ENCODE peak calls at places on chromosomes 1 and 21, in five cellular contexts. V, R, O, E and L are unnamed samples.

GRCh38 chr1:1033009-1033587 is 13.2 kb downstream of the AGRN start:
- DNase-seq in V (peak; percentile 63), R (peak; percentile 61), O (peak; percentile 24), E (peak; percentile 42), L (peak; percentile 10)

GRCh38 chr1:227725036-227725435 is 10.1 kb downstream of the JMJD4 start:
- DNase-seq in V (no peak), R (no peak), O (no peak), E (no peak), L (no peak)

GRCh38 chr1:72526926-72527325 is 244.6 kb upstream of the NEGR1 start:
- DNase-seq in V (peak; percentile 21), R (no peak), O (no peak), E (peak; percentile 87), L (no peak)

GRCh38 chr1:168170552-168171508 is 7.9 kb upstream of the TIPRL start:
- DNase-seq in V (no peak), R (no peak), O (no peak), E (no peak), L (no peak)

GRCh38 chr1:79460773-79461436 is 454.4 kb upstream of the ADGRL4 start:
- DNase-seq in V (no peak), R (no peak), O (no peak), E (no peak), L (no peak)

GRCh38 chr1:70048336-70048735 is 157.0 kb downstream of the LRRC40 start:
- DNase-seq in V (peak; percentile 64), R (no peak), O (no peak), E (no peak), L (no peak)

GRCh38 chr1:161549652-161550051 is at the start of gene FCGR3A:
- DNase-seq in V (no peak), R (no peak), O (no peak), E (no peak), L (no peak)

GRCh38 chr1:160963521-160963920 is 8.9 kb upstream of the ITLN2 start:
- DNase-seq in V (no peak), R (no peak), O (no peak), E (no peak), L (no peak)

GRCh38 chr1:80217377-80217986 is 1211.0 kb upstream of the ADGRL4 start:
- DNase-seq in V (peak; percentile 71), R (no peak), O (peak; percentile 20), E (peak; percentile 42), L (peak; percentile 28)

GRCh38 chr1:46705408-46705807 is 13.5 kb downstream of the EFCAB14 start:
- DNase-seq in V (peak; percentile 27), R (no peak), O (no peak), E (no peak), L (no peak)

GRCh38 chr21:41186763-41187536 is 19.0 kb downstream of the BACE2 start:
- DNase-seq in V (no peak), R (no peak), O (no peak), E (no peak), L (no peak)

GRCh38 chr1:93964777-93965200 is 55.6 kb upstream of the GCLM start:
- DNase-seq in V (peak; percentile 69), R (no peak), O (no peak), E (peak; percentile 92), L (no peak)

GRCh38 chr1:20727746-20728316 is 4.7 kb downstream of the SH2D5 start:
- DNase-seq in V (no peak), R (peak; percentile 47), O (no peak), E (no peak), L (no peak)

GRCh38 chr1:20366766-20367602 is 76.3 kb downstream of the VWA5B1 start:
- DNase-seq in V (peak; percentile 45), R (no peak), O (no peak), E (peak; percentile 42), L (no peak)

GRCh38 chr1:230836801-230837200 is 31.5 kb downstream of the C1orf198 start:
- DNase-seq in V (no peak), R (peak; percentile 5), O (no peak), E (no peak), L (no peak)

GRCh38 chr1:22139817-22140216 is 3.1 kb downstream of the WNT4 start:
- DNase-seq in V (no peak), R (no peak), O (no peak), E (no peak), L (no peak)

GRCh38 chr1:229848762-229849677 is 218.0 kb upstream of the GALNT2 start:
- DNase-seq in V (peak; percentile 26), R (no peak), O (no peak), E (no peak), L (no peak)

GRCh38 chr1:225896937-225897549 is 8.1 kb upstream of the LEFTY1 start:
- DNase-seq in V (peak; percentile 34), R (no peak), O (no peak), E (no peak), L (no peak)

DNA sequence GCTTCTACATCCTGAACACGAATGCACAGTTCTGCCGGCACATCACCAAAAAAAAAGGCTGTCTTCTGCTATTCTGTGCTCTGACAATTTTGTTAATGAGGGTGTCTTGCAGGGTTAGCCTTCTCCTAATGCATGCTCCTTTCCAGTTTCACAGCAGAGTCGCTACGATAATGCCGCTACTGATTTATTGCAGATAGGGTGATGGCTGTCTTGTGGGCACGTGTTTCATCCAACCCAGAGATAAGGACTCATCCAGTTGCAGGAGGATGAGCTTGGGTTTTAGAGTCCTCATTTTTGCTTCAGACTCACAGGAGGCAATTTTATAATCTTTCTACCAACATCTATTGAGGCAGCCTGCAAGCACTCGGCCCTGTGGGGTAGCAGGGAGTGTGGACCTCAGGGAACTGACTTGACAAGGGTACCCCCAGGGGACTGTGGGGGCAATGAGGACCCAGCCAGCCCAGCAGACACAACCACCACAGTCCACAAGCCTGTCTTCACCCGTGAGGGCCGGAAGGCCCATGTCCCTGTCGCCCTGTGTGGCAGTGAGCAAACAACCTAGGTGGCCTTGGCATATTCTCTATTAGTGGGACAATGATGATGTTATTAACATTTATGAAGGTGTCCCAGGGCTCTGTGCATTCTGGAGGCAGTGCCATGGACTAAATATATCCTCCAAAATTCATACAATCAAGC is 15.4 kb upstream of the UTS2 start:
- DNase-seq in V (no peak), R (no peak), O (no peak), E (no peak), L (no peak)
- TF ChIP-seq CTCF in V (no peak), R (no peak), O (no peak), E (no peak), L (no peak)

DNA sequence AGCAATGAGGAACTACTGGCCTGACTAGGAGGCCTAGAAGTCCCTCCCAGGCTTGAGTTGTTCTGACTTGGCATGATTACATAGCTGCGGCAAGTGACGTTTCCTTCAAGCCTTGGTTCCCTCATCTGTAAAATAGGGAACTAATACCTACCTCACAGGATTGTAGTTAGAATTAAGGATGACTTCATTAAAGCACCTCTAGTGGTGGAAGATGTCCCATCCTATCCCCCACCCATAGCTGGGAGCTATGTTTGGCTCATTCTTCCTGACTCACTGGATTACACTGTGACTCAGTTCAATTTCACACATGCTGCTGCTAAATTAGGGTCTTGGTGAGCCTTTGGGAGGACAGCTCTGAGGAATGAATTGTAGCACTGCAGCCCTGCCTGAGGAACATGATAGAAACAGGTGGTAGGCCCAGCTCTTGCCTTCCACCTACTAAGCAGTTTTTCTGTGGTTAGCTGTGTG is 6.0 kb upstream of the SHISA4 start:
- DNase-seq in V (peak; percentile 87), R (no peak), O (no peak), E (peak; percentile 83), L (no peak)
- TF ChIP-seq CTCF in V (peak; percentile 37), R (no peak), O (peak; percentile 49), E (peak; percentile 38), L (no peak)

DNA sequence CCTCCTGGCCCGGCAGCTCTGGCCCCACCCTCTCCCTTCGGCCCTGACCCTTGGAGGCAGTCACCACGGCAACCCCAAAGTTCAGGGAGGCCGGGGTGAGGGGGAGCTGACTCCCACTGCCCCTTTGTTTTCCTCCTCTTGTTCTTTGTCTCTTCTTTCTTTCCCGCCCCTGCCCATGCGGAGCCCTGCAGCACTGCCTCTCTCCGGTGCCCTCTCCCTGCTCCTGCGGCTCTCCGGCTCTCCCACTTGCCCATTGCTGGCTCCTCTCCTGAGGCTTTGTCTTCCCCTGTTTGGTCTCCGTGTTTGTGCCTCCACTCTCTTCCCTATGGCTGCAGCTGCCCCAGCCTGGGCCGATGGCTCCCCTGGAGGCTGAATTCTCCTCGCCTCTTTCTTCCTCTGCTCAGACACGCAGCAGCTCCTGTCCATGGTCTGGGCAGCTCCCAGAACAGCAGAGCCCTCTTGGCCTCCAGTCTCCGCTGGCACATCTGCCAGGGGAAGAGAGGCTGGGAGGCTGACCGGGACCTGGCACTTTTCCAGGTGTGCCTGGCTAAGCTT is 5.8 kb downstream of the CELSR2 start:
- DNase-seq in V (no peak), R (no peak), O (no peak), E (no peak), L (no peak)
- TF ChIP-seq CTCF in V (no peak), R (no peak), O (peak; percentile 17), E (no peak), L (no peak)

GRCh38 chr1:117339866-117340357 is 27.3 kb upstream of the MAN1A2 start:
- DNase-seq in V (peak; percentile 83), R (no peak), O (peak; percentile 41), E (peak; percentile 54), L (peak; percentile 2)
- TF ChIP-seq CTCF in V (peak; percentile 16), R (no peak), O (no peak), E (peak; percentile 3), L (no peak)

GRCh38 chr1:30755746-30756145 is 1.8 kb downstream of the LAPTM5 start:
- DNase-seq in V (no peak), R (no peak), O (no peak), E (no peak), L (no peak)
- TF ChIP-seq CTCF in V (no peak), R (no peak), O (no peak), E (no peak), L (no peak)

GRCh38 chr1:4178501-4178900 is 278.4 kb upstream of the C1orf174 start:
- DNase-seq in V (no peak), R (peak; percentile 28), O (no peak), E (no peak), L (no peak)
- TF ChIP-seq CTCF in V (no peak), R (no peak), O (no peak), E (no peak), L (no peak)

GRCh38 chr1:89525169-89525855 is 683 bp downstream of the LRRC8B start:
- DNase-seq in V (no peak), R (no peak), O (no peak), E (no peak), L (no peak)
- TF ChIP-seq CTCF in V (no peak), R (no peak), O (no peak), E (no peak), L (no peak)

GRCh38 chr1:54361342-54361741 is 44.9 kb downstream of the SSBP3 start:
- DNase-seq in V (no peak), R (no peak), O (no peak), E (no peak), L (no peak)
- TF ChIP-seq CTCF in V (no peak), R (peak; percentile 46), O (no peak), E (no peak), L (no peak)

GRCh38 chr1:31214316-31215082 is 25.2 kb downstream of the NKAIN1 start:
- DNase-seq in V (no peak), R (no peak), O (no peak), E (no peak), L (no peak)
- TF ChIP-seq CTCF in V (no peak), R (no peak), O (no peak), E (no peak), L (no peak)